ENCODE peak calls at places on chromosomes 12 and 14, in five cellular contexts. R is H9, V is HCT116, G is astrocyte, P is fibroblast of lung. H is an unnamed sample.

GRCh38 chr12:84619053-84619452 is 293.5 kb downstream of the SLC6A15 start:
- DNase-seq in R (no peak), V (no peak), G (no peak), P (no peak), H (no peak)

GRCh38 chr12:2679068-2679815 is 115.5 kb upstream of the FKBP4 start:
- DNase-seq in R (no peak), V (no peak), G (no peak), P (no peak), H (no peak)

GRCh38 chr14:31241450-31242114 is 34.0 kb upstream of the HECTD1 start:
- DNase-seq in R (no peak), V (no peak), G (no peak), P (no peak), H (no peak)

GRCh38 chr14:101813171-101813759 is 51.8 kb downstream of the PPP2R5C start:
- DNase-seq in R (no peak), V (no peak), G (no peak), P (no peak), H (no peak)

GRCh38 chr12:112418248-112418595 is 525 bp upstream of the PTPN11 start:
- DNase-seq in R (no peak), V (no peak), G (no peak), P (no peak), H (no peak)

GRCh38 chr14:95313707-95314106 is 6.0 kb downstream of the CLMN start:
- DNase-seq in R (no peak), V (no peak), G (no peak), P (peak), H (peak)

GRCh38 chr14:47541652-47542051 is 133.8 kb downstream of the MDGA2 start:
- DNase-seq in R (no peak), V (no peak), G (no peak), P (no peak), H (no peak)

GRCh38 chr14:51479584-51480305 is 172.0 kb upstream of the FRMD6 start:
- DNase-seq in R (no peak), V (no peak), G (peak), P (peak), H (no peak)

GRCh38 chr12:49808686-49809368 is 19.4 kb downstream of the NCKAP5L start:
- DNase-seq in R (no peak), V (no peak), G (peak), P (peak), H (no peak)

GRCh38 chr12:110426300-110426910 is 22.9 kb upstream of the ANAPC7 start:
- DNase-seq in R (no peak), V (no peak), G (no peak), P (no peak), H (no peak)

GRCh38 chr14:97185186-97185585 is 388.0 kb downstream of the VRK1 start:
- DNase-seq in R (no peak), V (no peak), G (no peak), P (peak), H (peak)

GRCh38 chr14:92785601-92786426 is 8.3 kb upstream of the GOLGA5 start:
- DNase-seq in R (peak), V (no peak), G (peak), P (peak), H (no peak)

GRCh38 chr14:103721334-103722120 is 5.9 kb downstream of the ZFYVE21 start:
- DNase-seq in R (no peak), V (peak), G (peak), P (peak), H (no peak)

GRCh38 chr14:54784657-54785056 is 118.0 kb downstream of the GCH1 start:
- DNase-seq in R (no peak), V (no peak), G (no peak), P (no peak), H (no peak)

GRCh38 chr14:89720076-89720687 is 234.3 kb downstream of the EFCAB11 start:
- DNase-seq in R (no peak), V (no peak), G (no peak), P (no peak), H (no peak)

GRCh38 chr14:38442208-38442607 is 186.3 kb upstream of the CLEC14A start:
- DNase-seq in R (no peak), V (no peak), G (no peak), P (no peak), H (no peak)

GRCh38 chr14:58100735-58101368 is 51.2 kb downstream of the ARMH4 start:
- DNase-seq in R (no peak), V (no peak), G (peak), P (peak), H (no peak)

GRCh38 chr12:7486512-7486911 is 17.1 kb downstream of the CD163 start:
- DNase-seq in R (no peak), V (no peak), G (no peak), P (no peak), H (no peak)

GRCh38 chr14:42140831-42141279 is 534.2 kb downstream of the LRFN5 start:
- DNase-seq in R (no peak), V (no peak), G (peak), P (peak), H (no peak)

GRCh38 chr14:81529391-81529790 is 4.3 kb downstream of the SEL1L start:
- DNase-seq in R (no peak), V (peak), G (no peak), P (no peak), H (no peak)

GRCh38 chr14:20327005-20327869 is 5.8 kb downstream of the CCNB1IP1 start:
- DNase-seq in R (no peak), V (peak), G (peak), P (peak), H (peak)

GRCh38 chr14:20626274-20626673 is 15.2 kb downstream of the OR6S1 start:
- DNase-seq in R (no peak), V (no peak), G (no peak), P (no peak), H (no peak)

GRCh38 chr12:84128117-84128991 is 784.2 kb downstream of the SLC6A15 start:
- DNase-seq in R (peak), V (no peak), G (no peak), P (no peak), H (no peak)

GRCh38 chr14:67738740-67739504 is 37.2 kb downstream of the RDH12 start:
- DNase-seq in R (no peak), V (peak), G (peak), P (peak), H (peak)

GRCh38 chr12:2666846-2667245 is 127.9 kb upstream of the FKBP4 start:
- DNase-seq in R (peak), V (no peak), G (no peak), P (no peak), H (no peak)

GRCh38 chr12:32021346-32021773 is 62.1 kb downstream of the RESF1 start:
- DNase-seq in R (no peak), V (no peak), G (no peak), P (no peak), H (no peak)

GRCh38 chr12:13661005-13661887 is 320.2 kb downstream of the GRIN2B start:
- DNase-seq in R (peak), V (peak), G (peak), P (peak), H (peak)

GRCh38 chr12:69284131-69284530 is 44.8 kb downstream of the CPSF6 start:
- DNase-seq in R (peak), V (peak), G (peak), P (peak), H (no peak)

GRCh38 chr12:128318946-128319345 is 52.0 kb downstream of the TMEM132C start:
- DNase-seq in R (no peak), V (no peak), G (no peak), P (no peak), H (no peak)

GRCh38 chr12:130401703-130402102 is 64.0 kb downstream of the PIWIL1 start:
- DNase-seq in R (no peak), V (no peak), G (no peak), P (no peak), H (peak)

GRCh38 chr12:104750061-104750460 is 208.0 kb downstream of the SLC41A2 start:
- DNase-seq in R (peak), V (no peak), G (peak), P (peak), H (no peak)

GRCh38 chr14:37598085-37598972 is 2.9 kb downstream of the TTC6 start:
- DNase-seq in R (peak), V (no peak), G (no peak), P (no peak), H (no peak)

GRCh38 chr12:53927220-53928029 is 11.2 kb upstream of the HOXC13 start:
- DNase-seq in R (peak), V (no peak), G (no peak), P (no peak), H (no peak)

GRCh38 chr14:101082036-101082435 is 178.5 kb upstream of the RTL1 start:
- DNase-seq in R (no peak), V (no peak), G (no peak), P (no peak), H (no peak)

GRCh38 chr14:103401223-103402214 is 16.3 kb downstream of the MARK3 start:
- DNase-seq in R (no peak), V (no peak), G (peak), P (peak), H (no peak)

GRCh38 chr12:17954788-17955187 is 135.2 kb downstream of the RERGL start:
- DNase-seq in R (no peak), V (no peak), G (no peak), P (no peak), H (no peak)

GRCh38 chr12:120855823-120856589 is 48.2 kb downstream of the SPPL3 start:
- DNase-seq in R (no peak), V (no peak), G (no peak), P (peak), H (no peak)

GRCh38 chr12:120853188-120853587 is 51.0 kb downstream of the SPPL3 start:
- DNase-seq in R (no peak), V (no peak), G (peak), P (peak), H (no peak)

GRCh38 chr12:120858306-120859088 is 45.7 kb downstream of the SPPL3 start:
- DNase-seq in R (no peak), V (no peak), G (no peak), P (no peak), H (peak)

GRCh38 chr12:120854804-120855203 is 49.4 kb downstream of the SPPL3 start:
- DNase-seq in R (no peak), V (no peak), G (no peak), P (no peak), H (no peak)

GRCh38 chr12:120856980-120857379 is 47.2 kb downstream of the SPPL3 start:
- DNase-seq in R (no peak), V (peak), G (no peak), P (no peak), H (peak)
- H3K9ac ChIP-seq in R (no peak), V (no peak), G (no peak), P (no peak), H (peak)

GRCh38 chr14:99067927-99068326 is 204.1 kb downstream of the BCL11B start:
- DNase-seq in R (peak), V (no peak), G (no peak), P (no peak), H (no peak)

GRCh38 chr14:99065551-99065950 is 206.4 kb downstream of the BCL11B start:
- DNase-seq in R (no peak), V (no peak), G (no peak), P (no peak), H (no peak)

GRCh38 chr14:99066378-99066777 is 205.6 kb downstream of the BCL11B start:
- DNase-seq in R (peak), V (no peak), G (no peak), P (no peak), H (no peak)

GRCh38 chr14:99069946-99070345 is 202.1 kb downstream of the BCL11B start:
- DNase-seq in R (peak), V (no peak), G (no peak), P (no peak), H (no peak)

GRCh38 chr14:99067141-99067920 is 204.7 kb downstream of the BCL11B start:
- DNase-seq in R (peak), V (no peak), G (no peak), P (no peak), H (no peak)
- H2AFZ ChIP-seq in R (no peak), V (no peak), G (no peak), P (no peak), H (no peak)

DNA sequence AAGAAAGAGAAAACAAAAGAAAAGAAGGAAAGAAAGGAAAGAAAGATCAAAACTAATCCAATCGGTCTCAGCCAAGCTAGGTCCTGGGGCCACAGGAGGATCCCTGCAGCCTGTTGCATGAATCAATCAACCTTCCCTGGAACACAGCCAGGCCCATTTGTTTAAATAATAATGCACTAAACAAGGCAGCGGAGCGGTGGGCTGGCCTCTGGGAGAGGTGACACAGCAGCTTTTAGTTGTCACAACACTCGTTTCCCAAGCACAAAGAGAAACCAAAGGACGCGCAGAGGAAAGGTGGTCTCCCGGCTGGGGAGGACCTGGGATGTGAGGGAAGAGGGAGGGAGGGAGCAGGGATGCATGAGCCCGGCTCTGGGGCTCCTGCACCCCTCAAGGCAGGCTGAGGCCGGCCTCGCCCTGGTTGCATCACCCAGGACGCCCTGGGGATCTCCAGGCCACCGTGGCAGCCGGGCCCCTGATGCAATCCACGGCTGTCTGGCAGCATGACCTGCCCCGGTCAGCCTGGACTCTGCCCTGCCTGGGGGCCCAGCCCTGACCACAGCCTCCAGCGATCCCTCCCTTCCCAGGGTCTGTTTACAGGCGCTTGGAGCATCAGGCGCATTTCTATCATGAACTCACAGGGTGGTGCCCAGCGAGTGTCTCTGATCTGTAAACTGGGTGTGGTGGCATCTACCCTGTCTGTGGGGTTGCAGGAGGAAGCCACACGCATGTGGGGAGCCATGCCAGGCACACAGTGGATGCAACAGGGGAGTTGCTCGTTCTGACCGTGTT is 32.5 kb downstream of the MMP17 start:
- DNase-seq in R (peak), V (peak), G (peak), P (peak), H (peak)
- H3K9ac ChIP-seq in R (no peak), V (peak), G (peak), P (peak), H (peak)

GRCh38 chr14:75205586-75205985 is 29.2 kb upstream of the TMED10 start:
- DNase-seq in R (no peak), V (no peak), G (peak), P (peak), H (peak)
- H2AFZ ChIP-seq in R (no peak), V (no peak), G (peak), P (no peak), H (no peak)

H was measured in Karpas-422.